ENCODE peak calls at places on chromosomes 13 and 19, in nine cellular contexts. One of them, this sample, is unnamed.

GRCh38 chr13:99339736-99340392 is 32.7 kb upstream of the GPR183 start:
- DNase-seq in fibroblast of lung: peak
- DNase-seq in transverse colon: peak
- DNase-seq in skeletal muscle cell: no peak
- DNase-seq in NCI-H1092: no peak
- DNase-seq in HS-5: no peak
- DNase-seq in COR-L47: no peak
- DNase-seq in neural progenitor cell: no peak
- DNase-seq in NCI-H446 treated with DMSO at 0.1 percent for 48 hours: no peak
- DNase-seq in this sample: peak

GRCh38 chr19:53328967-53329366 is 4.6 kb upstream of the ZNF845 start:
- DNase-seq in transverse colon: peak
- DNase-seq in NCI-H1092: no peak
- DNase-seq in skeletal muscle cell: no peak
- DNase-seq in COR-L47: no peak
- DNase-seq in HS-5: no peak
- DNase-seq in fibroblast of lung: peak
- DNase-seq in neural progenitor cell: no peak
- DNase-seq in NCI-H446 treated with DMSO at 0.1 percent for 48 hours: no peak
- DNase-seq in this sample: no peak

GRCh38 chr19:47315125-47315821 is 5.6 kb downstream of the C5AR1 start:
- DNase-seq in HS-5: peak
- DNase-seq in NCI-H446 treated with DMSO at 0.1 percent for 48 hours: no peak
- DNase-seq in skeletal muscle cell: peak
- DNase-seq in fibroblast of lung: peak
- DNase-seq in neural progenitor cell: no peak
- DNase-seq in COR-L47: no peak
- DNase-seq in NCI-H1092: no peak
- DNase-seq in transverse colon: peak
- DNase-seq in this sample: peak

GRCh38 chr19:36113895-36114762 is 546 bp downstream of the POLR2I start:
- DNase-seq in fibroblast of lung: peak
- DNase-seq in HS-5: no peak
- DNase-seq in transverse colon: peak
- DNase-seq in NCI-H1092: peak
- DNase-seq in NCI-H446 treated with DMSO at 0.1 percent for 48 hours: no peak
- DNase-seq in neural progenitor cell: peak
- DNase-seq in skeletal muscle cell: no peak
- DNase-seq in COR-L47: peak
- DNase-seq in this sample: no peak

GRCh38 chr19:4571305-4571917 is 11.9 kb upstream of the SEMA6B start:
- DNase-seq in NCI-H1092: no peak
- DNase-seq in skeletal muscle cell: no peak
- DNase-seq in fibroblast of lung: no peak
- DNase-seq in neural progenitor cell: no peak
- DNase-seq in transverse colon: no peak
- DNase-seq in COR-L47: no peak
- DNase-seq in HS-5: no peak
- DNase-seq in NCI-H446 treated with DMSO at 0.1 percent for 48 hours: no peak
- DNase-seq in this sample: no peak

GRCh38 chr19:16904599-16904998 is 15.8 kb downstream of the F2RL3 start:
- DNase-seq in COR-L47: no peak
- DNase-seq in NCI-H1092: no peak
- DNase-seq in HS-5: no peak
- DNase-seq in fibroblast of lung: no peak
- DNase-seq in skeletal muscle cell: no peak
- DNase-seq in NCI-H446 treated with DMSO at 0.1 percent for 48 hours: no peak
- DNase-seq in neural progenitor cell: no peak
- DNase-seq in transverse colon: no peak
- DNase-seq in this sample: no peak

GRCh38 chr13:40672310-40673060 is 6.0 kb upstream of the FOXO1 start:
- DNase-seq in COR-L47: peak
- DNase-seq in NCI-H446 treated with DMSO at 0.1 percent for 48 hours: peak
- DNase-seq in fibroblast of lung: peak
- DNase-seq in HS-5: no peak
- DNase-seq in NCI-H1092: peak
- DNase-seq in skeletal muscle cell: no peak
- DNase-seq in transverse colon: no peak
- DNase-seq in neural progenitor cell: no peak
- DNase-seq in this sample: peak

GRCh38 chr19:9427941-9428340 is 7.4 kb downstream of the ZNF266 start:
- DNase-seq in NCI-H1092: no peak
- DNase-seq in transverse colon: no peak
- DNase-seq in HS-5: no peak
- DNase-seq in neural progenitor cell: no peak
- DNase-seq in NCI-H446 treated with DMSO at 0.1 percent for 48 hours: no peak
- DNase-seq in skeletal muscle cell: no peak
- DNase-seq in fibroblast of lung: no peak
- DNase-seq in COR-L47: no peak
- DNase-seq in this sample: no peak

GRCh38 chr13:110726726-110727125 is 13.2 kb downstream of the ING1 start:
- DNase-seq in COR-L47: no peak
- DNase-seq in neural progenitor cell: no peak
- DNase-seq in NCI-H446 treated with DMSO at 0.1 percent for 48 hours: no peak
- DNase-seq in HS-5: no peak
- DNase-seq in NCI-H1092: no peak
- DNase-seq in skeletal muscle cell: no peak
- DNase-seq in transverse colon: peak
- DNase-seq in fibroblast of lung: no peak
- DNase-seq in this sample: no peak

GRCh38 chr19:18388328-18389094 is 2.6 kb downstream of the GDF15 start:
- DNase-seq in neural progenitor cell: peak
- DNase-seq in skeletal muscle cell: no peak
- DNase-seq in HS-5: no peak
- DNase-seq in COR-L47: peak
- DNase-seq in NCI-H1092: peak
- DNase-seq in fibroblast of lung: peak
- DNase-seq in transverse colon: peak
- DNase-seq in NCI-H446 treated with DMSO at 0.1 percent for 48 hours: peak
- DNase-seq in this sample: peak

GRCh38 chr13:91747164-91747563 is 348.7 kb downstream of the GPC5 start:
- DNase-seq in HS-5: no peak
- DNase-seq in NCI-H446 treated with DMSO at 0.1 percent for 48 hours: no peak
- DNase-seq in NCI-H1092: no peak
- DNase-seq in skeletal muscle cell: no peak
- DNase-seq in transverse colon: no peak
- DNase-seq in fibroblast of lung: no peak
- DNase-seq in neural progenitor cell: no peak
- DNase-seq in COR-L47: no peak
- DNase-seq in this sample: no peak